ENCODE peak calls at places on chromosome 11, in ten cellular contexts. Y is Karpas-422; T is substantia nigra; D is brain microvascular endothelial cell; L is ascending aorta; E is mammary epithelial cell; G is breast epithelium; P is CD8-positive, alpha-beta memory T cell; F is naive thymus-derived CD4-positive, alpha-beta T cell; U is hepatocyte. Z is an unnamed sample.

GRCh38 chr11:22734628-22735345 is 68.4 kb downstream of the GAS2 start:
- DNase-seq in G (no peak), U (no peak), P (no peak), T (no peak), Y (no peak), F (no peak), E (no peak), L (no peak), D (no peak), Z (no peak)

GRCh38 chr11:2276280-2276998 is 6.1 kb upstream of the ASCL2 start:
- DNase-seq in D (no peak), E (no peak), L (no peak), U (no peak), Y (no peak), T (no peak), F (no peak), P (no peak), G (peak; percentile 40), Z (no peak)

GRCh38 chr11:72239849-72240460 is 4.0 kb downstream of the PHOX2A start:
- DNase-seq in T (peak; percentile 61), F (no peak), U (peak; percentile 68), L (no peak), E (no peak), Y (no peak), G (no peak), D (no peak), P (no peak), Z (no peak)

GRCh38 chr11:118051136-118051610 is 25.7 kb upstream of the TMPRSS4 start:
- DNase-seq in F (no peak), P (no peak), T (no peak), D (no peak), E (no peak), U (no peak), Y (no peak), L (no peak), G (no peak), Z (no peak)

GRCh38 chr11:26263769-26264168 is 68.2 kb upstream of the ANO3 start:
- DNase-seq in L (no peak), Y (no peak), E (no peak), U (no peak), D (no peak), G (no peak), P (no peak), F (no peak), T (no peak), Z (no peak)

GRCh38 chr11:13947379-13947778 is 15.1 kb upstream of the SPON1 start:
- DNase-seq in G (no peak), Y (no peak), D (no peak), L (no peak), F (no peak), T (no peak), P (no peak), E (no peak), U (no peak), Z (no peak)

GRCh38 chr11:44670814-44671213 is 55.9 kb upstream of the TSPAN18 start:
- DNase-seq in L (no peak), U (no peak), D (no peak), P (no peak), F (no peak), T (no peak), G (no peak), Y (no peak), E (no peak), Z (no peak)

GRCh38 chr11:117074122-117074521 is 24.1 kb downstream of the SIK3 start:
- DNase-seq in G (no peak), U (no peak), T (no peak), P (no peak), E (no peak), L (no peak), Y (no peak), F (no peak), D (no peak), Z (no peak)

GRCh38 chr11:86947541-86947940 is 7.7 kb downstream of the FZD4 start:
- DNase-seq in E (peak; percentile 11), U (no peak), T (no peak), G (no peak), F (no peak), D (peak; percentile 43), Y (no peak), L (no peak), P (no peak), Z (no peak)

GRCh38 chr11:124394408-124394807 is 4.4 kb downstream of the OR8B3 start:
- DNase-seq in Y (no peak), F (no peak), G (no peak), U (no peak), L (no peak), T (no peak), E (no peak), D (peak; percentile 58), P (no peak), Z (no peak)

GRCh38 chr11:128422576-128423370 is 164.6 kb downstream of the ETS1 start:
- DNase-seq in E (no peak), T (no peak), P (peak; percentile 78), G (no peak), U (no peak), Y (no peak), F (peak; percentile 76), D (no peak), L (no peak), Z (no peak)

GRCh38 chr11:6755303-6755952 is 16.3 kb downstream of the OR2AG2 start:
- DNase-seq in T (no peak), L (no peak), P (peak; percentile 29), U (peak; percentile 67), G (no peak), Y (peak; percentile 66), E (peak; percentile 17), F (peak; percentile 68), D (peak; percentile 43), Z (no peak)

GRCh38 chr11:109641549-109641948 is 219.6 kb downstream of the C11orf87 start:
- DNase-seq in L (no peak), D (peak; percentile 46), G (no peak), U (peak; percentile 61), E (peak; percentile 50), T (no peak), P (no peak), Y (peak; percentile 74), F (no peak), Z (no peak)

GRCh38 chr11:126202646-126203359 is 8.6 kb downstream of the RPUSD4 start:
- DNase-seq in F (no peak), U (no peak), E (no peak), Y (no peak), D (no peak), P (no peak), L (no peak), T (no peak), G (no peak), Z (no peak)

GRCh38 chr11:117839936-117840813 is 15.6 kb upstream of the FXYD2 start:
- DNase-seq in D (no peak), T (no peak), U (no peak), P (no peak), F (no peak), L (no peak), E (no peak), G (no peak), Y (no peak), Z (no peak)

GRCh38 chr11:2198621-2199365 is 27.2 kb upstream of the TH start:
- DNase-seq in T (no peak), L (no peak), U (no peak), P (no peak), E (no peak), D (no peak), F (no peak), G (no peak), Y (no peak), Z (no peak)

GRCh38 chr11:133078591-133079179 is 453.6 kb downstream of the OPCML start:
- DNase-seq in F (no peak), P (no peak), U (peak; percentile 76), Y (peak; percentile 61), T (no peak), G (no peak), D (peak; percentile 37), L (no peak), E (peak; percentile 18), Z (no peak)

GRCh38 chr11:95586155-95586554 is 203.4 kb downstream of the FAM76B start:
- DNase-seq in D (no peak), G (no peak), E (no peak), P (no peak), T (no peak), L (no peak), U (no peak), Y (no peak), F (no peak), Z (no peak)
- H3K27ac ChIP-seq in D (no peak overlapping the region), G (no peak overlapping the region), E (no peak overlapping the region), P (no peak overlapping the region), T (no peak overlapping the region), L (no peak overlapping the region), U (no peak overlapping the region), Y (no peak overlapping the region), F (no peak overlapping the region), Z (no peak overlapping the region)

DNA sequence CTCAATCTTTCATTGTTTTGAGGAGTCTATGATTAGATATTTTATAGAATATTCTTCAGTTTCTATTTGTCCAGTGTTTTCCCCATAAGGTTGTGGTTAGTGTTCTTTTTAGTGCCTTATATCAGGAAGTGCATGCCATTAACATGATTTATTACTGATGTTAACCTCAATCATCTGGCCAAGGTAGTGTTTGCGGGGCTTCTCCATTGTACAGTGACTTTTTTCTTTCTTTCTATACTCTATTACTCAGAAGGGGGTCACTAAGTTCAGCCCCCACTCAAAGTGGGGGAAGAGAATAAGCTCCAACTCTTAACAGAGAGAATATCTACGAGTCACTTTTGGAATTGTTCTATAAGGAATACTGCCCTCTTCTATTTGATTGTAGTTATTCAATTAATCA is 415.8 kb downstream of the DYNC2H1 start:
- DNase-seq in G (no peak), E (peak; percentile 69), F (no peak), Y (no peak), T (no peak), L (no peak), D (peak; percentile 81), P (no peak), U (no peak), Z (no peak)
- H3K27ac ChIP-seq in G (no peak overlapping the region), E (peak overlapping the region; percentile 76), F (no peak overlapping the region), Y (no peak overlapping the region), T (no peak overlapping the region), L (no peak overlapping the region), D (peak overlapping the region; percentile 75), P (no peak overlapping the region), U (no peak overlapping the region), Z (no peak overlapping the region)

GRCh38 chr11:19242184-19242932 is 1.6 kb upstream of the E2F8 start:
- DNase-seq in L (no peak), G (no peak), P (no peak), D (peak; percentile 4), E (no peak), Y (no peak), T (no peak), U (peak; percentile 35), F (no peak), Z (no peak)
- H3K27ac ChIP-seq in L (no peak overlapping the region), G (no peak overlapping the region), P (no peak overlapping the region), D (no peak overlapping the region), E (no peak overlapping the region), Y (no peak overlapping the region), T (no peak overlapping the region), U (no peak overlapping the region), F (no peak overlapping the region), Z (no peak overlapping the region)

DNA sequence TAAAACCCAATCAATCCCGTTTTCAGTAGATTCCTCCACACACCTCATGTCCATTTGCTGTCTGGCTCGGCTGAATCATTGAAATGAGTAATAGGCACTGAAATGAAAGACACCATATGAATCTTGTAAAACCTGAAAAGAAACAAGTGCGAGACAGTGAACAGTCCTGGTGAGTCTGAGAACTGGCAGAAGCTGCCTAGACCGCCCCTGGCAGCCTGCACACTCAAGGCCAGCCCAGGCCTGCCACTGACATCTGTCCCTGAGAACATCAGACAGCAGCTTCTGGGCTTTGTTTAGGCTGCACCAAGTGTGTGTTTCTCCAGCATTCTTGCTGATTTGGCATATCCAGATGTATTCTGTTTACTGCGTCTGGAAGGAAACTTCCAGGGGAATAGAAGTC is 44.8 kb downstream of the ENDOD1 start:
- DNase-seq in F (no peak), Y (no peak), E (peak; percentile 99), T (peak; percentile 16), P (no peak), L (no peak), U (peak; percentile 61), D (peak; percentile 63), G (no peak), Z (no peak)
- H3K27ac ChIP-seq in F (no peak overlapping the region), Y (no peak overlapping the region), E (peak overlapping the region; percentile 82), T (peak overlapping the region; percentile 51), P (no peak overlapping the region), L (no peak overlapping the region), U (peak overlapping the region; percentile 36), D (peak overlapping the region; percentile 33), G (no peak overlapping the region), Z (no peak overlapping the region)